ENCODE peak calls at places on chromosomes 2 and 18, in nine cellular contexts. T, M, Z, E, I, V, G, D and F are unnamed samples.
A peak's percentile ranks its signal among the peaks of the same experiment; 100 is the strongest.

GRCh38 chr2:149451417-149452165 is 121.2 kb downstream of the LYPD6 start:
- DNase-seq in Z (no peak), D (no peak), I (no peak), G (no peak), T (no peak), E (no peak), M (no peak), V (no peak), F (no peak)

GRCh38 chr2:100757621-100758394 is 62.1 kb upstream of the NPAS2 start:
- DNase-seq in E (no peak), T (peak; percentile 62), V (peak; percentile 88), Z (peak; percentile 98), D (no peak), I (no peak), G (no peak), M (no peak), F (peak; percentile 14)

GRCh38 chr2:129205766-129206165 is 773.7 kb upstream of the RAB6C start:
- DNase-seq in I (no peak), E (no peak), D (no peak), T (no peak), Z (no peak), M (no peak), V (no peak), G (no peak), F (no peak)

GRCh38 chr2:89848114-89848513 is 1156.6 kb downstream of the RPIA start:
- DNase-seq in V (no peak), I (no peak), D (no peak), M (no peak), E (no peak), T (no peak), Z (no peak), G (no peak), F (no peak)

GRCh38 chr2:216618785-216619184 is 14.4 kb upstream of the IGFBP2 start:
- DNase-seq in G (no peak), T (no peak), Z (no peak), D (no peak), I (no peak), E (no peak), M (no peak), V (no peak), F (no peak)

GRCh38 chr2:236601306-236602202 is 31.9 kb downstream of the ACKR3 start:
- DNase-seq in I (no peak), M (no peak), T (peak; percentile 39), Z (no peak), V (no peak), E (no peak), D (no peak), G (no peak), F (no peak)

GRCh38 chr18:41955688-41956087 is 654 bp downstream of the PIK3C3 start:
- DNase-seq in M (no peak), D (no peak), I (no peak), T (no peak), G (no peak), V (no peak), E (no peak), Z (no peak), F (no peak)

GRCh38 chr2:75246441-75247167 is 47.3 kb upstream of the TACR1 start:
- DNase-seq in M (no peak), G (no peak), E (no peak), Z (peak; percentile 76), T (no peak), V (peak; percentile 17), I (no peak), D (no peak), F (no peak)

GRCh38 chr2:216404010-216404618 is 8.2 kb upstream of the SMARCAL1 start:
- DNase-seq in E (peak; percentile 43), I (no peak), T (peak; percentile 43), D (no peak), Z (peak; percentile 37), M (no peak), V (no peak), G (no peak), F (no peak)

GRCh38 chr2:56682397-56682760 is 498.6 kb downstream of the CCDC85A start:
- DNase-seq in Z (no peak), T (no peak), E (no peak), M (no peak), G (no peak), V (peak; percentile 74), D (no peak), I (no peak), F (no peak)

GRCh38 chr2:226031962-226032441 is 632.5 kb downstream of the NYAP2 start:
- DNase-seq in T (peak; percentile 48), I (no peak), G (no peak), Z (peak; percentile 44), M (no peak), D (no peak), E (no peak), V (peak; percentile 39), F (no peak)

GRCh38 chr2:174588463-174588862 is 9.1 kb downstream of the WIPF1 start:
- DNase-seq in V (no peak), G (no peak), E (no peak), M (no peak), D (no peak), I (no peak), T (no peak), Z (no peak), F (no peak)

GRCh38 chr2:174586418-174586817 is 11.2 kb downstream of the WIPF1 start:
- DNase-seq in M (no peak), I (no peak), E (no peak), V (no peak), D (no peak), Z (no peak), G (no peak), T (no peak), F (no peak)

GRCh38 chr2:174589334-174589733 is 8.3 kb downstream of the WIPF1 start:
- DNase-seq in G (no peak), T (no peak), I (no peak), M (no peak), V (no peak), E (no peak), D (no peak), Z (no peak), F (no peak)

GRCh38 chr2:174586896-174587295 is 10.7 kb downstream of the WIPF1 start:
- DNase-seq in D (no peak), I (no peak), E (no peak), Z (peak; percentile 38), G (no peak), V (no peak), T (no peak), M (no peak), F (no peak)

GRCh38 chr2:174587607-174588006 is 10.0 kb downstream of the WIPF1 start:
- DNase-seq in Z (no peak), V (no peak), M (no peak), G (no peak), T (no peak), I (no peak), E (no peak), D (no peak), F (no peak)
- H3K4me1 ChIP-seq in Z (peaks cover 29% of the 10 kb centered on the region), V (no peaks in the 10 kb centered on the region), M (peaks cover 8% of the 10 kb centered on the region), G (peaks cover 17% of the 10 kb centered on the region), T (peaks cover 10% of the 10 kb centered on the region), I (peaks cover 91% of the 10 kb centered on the region), E (peaks cover 16% of the 10 kb centered on the region), D (peaks cover 4% of the 10 kb centered on the region), F (no peaks in the 10 kb centered on the region)

DNA sequence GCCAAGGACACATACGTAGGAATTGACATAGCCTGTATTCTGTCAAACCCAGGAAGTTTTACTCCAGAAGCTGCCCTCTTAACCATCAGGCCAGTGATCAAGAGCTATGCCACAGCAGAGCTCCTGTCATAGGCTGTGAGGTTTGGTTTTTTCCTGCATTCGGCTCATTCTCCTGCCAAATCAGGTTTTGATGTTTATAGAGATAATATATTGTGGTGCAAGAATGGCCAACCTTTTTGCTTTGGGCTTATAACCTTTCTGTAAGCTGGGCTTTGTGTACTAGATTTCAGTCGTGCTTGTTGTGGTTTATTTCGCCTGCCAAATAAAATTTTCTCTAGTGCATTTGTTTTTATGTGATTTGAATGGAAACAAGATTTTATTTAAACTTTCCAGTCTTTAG is 2.4 kb downstream of the KDM3A start:
- DNase-seq in I (no peak), M (no peak), D (no peak), G (no peak), E (no peak), Z (no peak), V (no peak), T (no peak), F (no peak)
- H3K4me3 ChIP-seq in I (no peak overlapping the region), M (peak overlapping the region; percentile 88), D (peak overlapping the region; percentile 75), G (peak overlapping the region; percentile 81), E (no peak overlapping the region), Z (no peak overlapping the region), V (peak overlapping the region; percentile 99), T (no peak overlapping the region), F (peak overlapping the region; percentile 81)

GRCh38 chr2:104658840-104659591 is 194.9 kb upstream of the POU3F3 start:
- DNase-seq in T (no peak), E (no peak), I (peak; percentile 27), G (peak; percentile 21), Z (no peak), V (no peak), M (no peak), D (no peak), F (no peak)

GRCh38 chr2:104656496-104657310 is 197.2 kb upstream of the POU3F3 start:
- DNase-seq in E (no peak), T (no peak), I (peak; percentile 16), D (no peak), G (no peak), M (no peak), V (no peak), Z (no peak), F (no peak)

GRCh38 chr2:104658149-104658839 is 195.6 kb upstream of the POU3F3 start:
- DNase-seq in Z (no peak), T (peak; percentile 33), V (peak; percentile 5), E (peak; percentile 33), M (no peak), D (peak; percentile 79), I (peak; percentile 62), G (peak; percentile 62), F (no peak)

GRCh38 chr2:104650405-104650996 is 203.4 kb upstream of the POU3F3 start:
- DNase-seq in G (no peak), D (no peak), T (no peak), I (no peak), V (no peak), M (no peak), Z (no peak), E (no peak), F (no peak)

DNA sequence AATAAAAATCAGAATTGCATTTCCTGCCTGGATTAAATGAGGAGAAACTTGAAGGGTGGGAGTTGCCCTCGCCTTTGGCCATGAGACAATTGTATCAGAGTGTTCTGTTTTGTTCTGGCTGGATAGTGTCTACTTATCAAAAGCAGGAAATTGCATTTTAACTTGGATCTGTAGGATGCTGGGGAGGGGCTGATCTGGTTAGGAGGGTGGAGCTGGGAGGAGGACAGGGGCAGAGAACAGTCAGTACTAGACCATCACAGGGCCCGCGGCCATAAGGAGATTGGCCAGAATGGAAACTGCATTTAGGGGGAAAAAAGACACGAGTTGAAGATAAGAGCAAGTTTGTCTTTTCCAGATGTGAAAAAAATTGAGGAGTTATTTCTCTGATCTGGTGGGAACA is 199.1 kb upstream of the POU3F3 start:
- DNase-seq in I (peak; percentile 34), V (no peak), G (peak; percentile 59), D (no peak), M (no peak), T (no peak), Z (no peak), E (peak; percentile 23), F (no peak)
- H3K27me3 ChIP-seq in I (peaks cover 54% of the 10 kb centered on the region), V (peaks cover 5% of the 10 kb centered on the region), G (peaks cover 49% of the 10 kb centered on the region), D (no peaks in the 10 kb centered on the region), M (no peaks in the 10 kb centered on the region), T (peaks cover 39% of the 10 kb centered on the region), Z (no peaks in the 10 kb centered on the region), E (no peaks in the 10 kb centered on the region), F (peaks cover 26% of the 10 kb centered on the region)

DNA sequence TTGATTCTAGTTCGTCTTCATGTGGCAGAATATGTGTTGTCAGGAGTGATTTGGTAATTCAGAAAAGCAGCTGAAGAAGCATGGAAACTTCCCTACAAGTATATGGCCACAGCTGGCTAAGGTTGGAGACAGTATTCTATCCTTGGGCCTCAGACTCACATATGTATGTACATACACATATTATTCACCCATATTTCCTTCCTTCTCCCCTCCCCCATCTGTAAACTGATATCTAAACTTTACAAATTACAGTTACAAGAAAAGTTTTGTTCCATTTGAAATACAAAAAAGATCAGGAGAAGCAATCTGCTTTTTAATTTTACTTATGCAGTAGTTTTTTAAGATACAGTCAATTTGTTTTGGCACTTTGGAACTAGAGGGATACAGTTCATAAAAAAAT is 3.1 kb downstream of the SP3 start:
- DNase-seq in D (no peak), E (no peak), I (no peak), M (no peak), G (no peak), Z (peak; percentile 38), T (no peak), V (no peak), F (no peak)
- H3K4me1 ChIP-seq in D (no peaks in the 10 kb centered on the region), E (peaks cover 63% of the 10 kb centered on the region), I (peaks cover 71% of the 10 kb centered on the region), M (peaks cover 9% of the 10 kb centered on the region), G (peaks cover 85% of the 10 kb centered on the region), Z (peaks cover 7% of the 10 kb centered on the region), T (peaks cover 24% of the 10 kb centered on the region), V (peaks cover 11% of the 10 kb centered on the region), F (peaks cover 63% of the 10 kb centered on the region)